ENCODE peak calls at places on chromosomes 4 and X, in seven cellular contexts. C is heart right ventricle, J is right atrium auricular region, W is lower leg skin, P is GM12878, L is neural progenitor cell, U is cardiac muscle cell. S is an unnamed sample.

GRCh38 chr4:76028242-76028859 is 5.1 kb upstream of the CXCL10 start:
- DNase-seq in C (no peak), J (no peak), W (no peak), P (no peak), L (no peak), U (peak; percentile 46), S (no peak)

GRCh38 chr4:158450741-158451140 is 70.9 kb upstream of the RXFP1 start:
- DNase-seq in C (no peak), J (no peak), W (no peak), P (no peak), L (no peak), U (no peak), S (no peak)

GRCh38 chrX:124010157-124010556 is 48.7 kb downstream of the STAG2 start:
- DNase-seq in C (no peak), J (no peak), W (no peak), P (no peak), L (no peak), U (no peak), S (peak; percentile 13)

GRCh38 chr4:169619518-169619957 is 840 bp upstream of the CLCN3 start:
- DNase-seq in C (peak; percentile 36), J (no peak), W (no peak), P (no peak), L (peak; percentile 44), U (peak; percentile 56), S (peak; percentile 79)

GRCh38 chrX:15838017-15838416 is 16.6 kb downstream of the AP1S2 start:
- DNase-seq in C (no peak), J (no peak), W (no peak), P (no peak), L (peak; percentile 39), U (no peak), S (peak; percentile 11)

GRCh38 chrX:132685276-132685675 is 196.4 kb upstream of the MBNL3 start:
- DNase-seq in C (no peak), J (no peak), W (no peak), P (no peak), L (no peak), U (no peak), S (no peak)

GRCh38 chrX:12174358-12174757 is 36.1 kb downstream of the FRMPD4 start:
- DNase-seq in C (no peak), J (no peak), W (no peak), P (no peak), L (no peak), U (no peak), S (no peak)

GRCh38 chr4:155578726-155579385 is 87.8 kb upstream of the GUCY1A1 start:
- DNase-seq in C (no peak), J (no peak), W (no peak), P (no peak), L (no peak), U (peak; percentile 58), S (no peak)

GRCh38 chr4:102959503-102959902 is 60.0 kb downstream of the SLC9B1 start:
- DNase-seq in C (peak; percentile 10), J (no peak), W (no peak), P (no peak), L (no peak), U (no peak), S (no peak)

GRCh38 chr4:60962286-60962685 is 237.8 kb upstream of the ADGRL3 start:
- DNase-seq in C (no peak), J (no peak), W (no peak), P (no peak), L (no peak), U (no peak), S (no peak)

GRCh38 chr4:54103190-54103574 is 3.2 kb downstream of the GSX2 start:
- DNase-seq in C (no peak), J (no peak), W (no peak), P (no peak), L (peak; percentile 72), U (peak; percentile 42), S (no peak)
- H3K4me3 ChIP-seq in C (no peak overlapping the region), J (peak overlapping the region; percentile 36), W (no peak overlapping the region), P (no peak overlapping the region), L (peak overlapping the region; percentile 39), U (peak overlapping the region; percentile 19), S (no peak overlapping the region)

GRCh38 chr4:185839204-185839712 is 27.3 kb upstream of the SORBS2 start:
- DNase-seq in C (peak; percentile 56), J (no peak), W (no peak), P (no peak), L (peak; percentile 77), U (peak; percentile 97), S (peak; percentile 9)
- H3K4me3 ChIP-seq in C (no peak overlapping the region), J (no peak overlapping the region), W (no peak overlapping the region), P (no peak overlapping the region), L (no peak overlapping the region), U (no peak overlapping the region), S (no peak overlapping the region)

GRCh38 chr4:125594203-125594602 is 279.4 kb downstream of the FAT4 start:
- DNase-seq in C (no peak), J (no peak), W (no peak), P (no peak), L (no peak), U (no peak), S (no peak)
- H3K4me3 ChIP-seq in C (no peak overlapping the region), J (no peak overlapping the region), W (no peak overlapping the region), P (no peak overlapping the region), L (no peak overlapping the region), U (no peak overlapping the region), S (no peak overlapping the region)

DNA sequence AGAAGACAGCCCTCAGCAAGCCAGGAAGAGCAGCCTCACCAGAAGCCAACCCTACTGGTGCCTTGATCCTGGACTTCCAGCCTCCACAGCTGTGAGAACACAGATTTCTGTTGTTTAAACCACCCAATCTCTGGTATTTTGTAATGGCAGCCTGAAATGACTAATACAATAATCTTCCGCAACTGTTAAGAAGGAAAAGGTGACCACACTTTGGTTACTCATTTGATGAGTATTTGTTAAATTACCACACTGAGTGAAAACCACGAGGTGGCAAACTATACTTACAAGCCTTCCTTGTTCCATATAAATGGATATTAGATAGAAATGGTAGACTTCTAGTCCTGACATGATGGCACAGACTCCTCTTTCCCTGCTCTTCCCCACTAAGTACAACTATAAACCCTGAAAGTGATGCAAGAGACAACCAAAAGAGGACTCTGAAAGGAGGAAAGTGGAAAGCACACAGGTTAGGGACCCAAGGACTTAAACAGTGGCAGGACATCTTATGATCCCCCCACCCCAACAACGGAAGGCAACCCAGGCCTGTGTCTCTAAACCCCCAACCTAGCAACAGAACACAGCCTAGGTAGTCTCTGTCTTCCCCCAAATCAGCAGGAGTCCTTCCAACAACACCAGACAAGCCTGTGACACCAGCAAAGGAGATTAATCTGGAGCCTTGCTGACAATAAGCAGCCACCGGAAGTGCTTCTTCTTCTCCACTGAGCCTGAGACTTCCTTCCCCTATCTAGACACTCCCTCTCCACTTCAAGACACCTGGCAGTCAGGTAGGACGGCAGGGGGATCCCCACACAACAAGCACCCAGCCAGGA is 12.3 kb downstream of the ZNF182 start:
- DNase-seq in C (no peak), J (no peak), W (no peak), P (no peak), L (no peak), U (peak; percentile 67), S (no peak)
- H3K4me3 ChIP-seq in C (no peak overlapping the region), J (no peak overlapping the region), W (no peak overlapping the region), P (no peak overlapping the region), L (no peak overlapping the region), U (no peak overlapping the region), S (no peak overlapping the region)

GRCh38 chr4:118353452-118353851 is 649 bp upstream of the PRSS12 start:
- DNase-seq in C (no peak), J (no peak), W (no peak), P (no peak), L (peak; percentile 54), U (no peak), S (no peak)

GRCh38 chr4:118350961-118351360 is 1.8 kb downstream of the PRSS12 start:
- DNase-seq in C (no peak), J (no peak), W (no peak), P (no peak), L (no peak), U (no peak), S (no peak)

GRCh38 chr4:118354913-118355312 is 2.1 kb upstream of the PRSS12 start:
- DNase-seq in C (no peak), J (no peak), W (no peak), P (no peak), L (no peak), U (no peak), S (no peak)

GRCh38 chr4:118351851-118352827 is 664 bp downstream of the PRSS12 start:
- DNase-seq in C (no peak), J (no peak), W (peak; percentile 88), P (no peak), L (peak; percentile 63), U (no peak), S (peak; percentile 33)

DNA sequence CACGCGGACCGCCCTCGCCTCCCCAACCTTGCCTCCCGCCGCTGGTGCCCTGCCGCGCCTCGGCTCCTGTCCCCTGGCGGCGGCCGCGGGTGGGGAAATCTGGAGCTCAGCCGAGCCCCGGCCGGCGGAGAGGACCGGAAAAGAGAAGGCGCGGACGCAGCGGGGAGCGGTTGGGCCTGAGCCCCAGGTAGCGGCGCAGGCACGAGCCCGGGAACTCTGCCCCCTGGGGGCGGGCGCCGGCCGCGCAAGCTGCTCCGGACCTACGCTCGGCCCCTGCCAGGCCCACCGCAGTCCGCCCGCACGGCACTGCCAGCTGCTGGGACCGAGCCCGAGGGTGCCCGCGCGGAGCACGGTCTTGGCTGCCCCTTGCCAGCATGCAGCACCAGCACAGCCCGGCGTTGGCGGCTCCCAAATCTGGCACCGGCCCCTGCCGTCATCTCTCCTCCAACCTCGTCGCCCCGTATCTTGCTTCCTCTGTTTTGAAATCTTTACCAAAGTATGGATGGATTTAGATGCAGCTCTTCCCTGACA is at the start of gene PRSS12:
- DNase-seq in C (peak; percentile 10), J (no peak), W (peak; percentile 95), P (no peak), L (peak; percentile 87), U (peak; percentile 56), S (peak; percentile 78)
- H3K4me3 ChIP-seq in C (peak within 1 kb of the TSS; percentile 52), J (peak within 1 kb of the TSS; percentile 48), W (peak within 1 kb of the TSS; percentile 31), P (no peak within 1 kb of the TSS), L (peak within 1 kb of the TSS; percentile 53), U (peak within 1 kb of the TSS; percentile 45), S (peak within 1 kb of the TSS; percentile 8)

DNA sequence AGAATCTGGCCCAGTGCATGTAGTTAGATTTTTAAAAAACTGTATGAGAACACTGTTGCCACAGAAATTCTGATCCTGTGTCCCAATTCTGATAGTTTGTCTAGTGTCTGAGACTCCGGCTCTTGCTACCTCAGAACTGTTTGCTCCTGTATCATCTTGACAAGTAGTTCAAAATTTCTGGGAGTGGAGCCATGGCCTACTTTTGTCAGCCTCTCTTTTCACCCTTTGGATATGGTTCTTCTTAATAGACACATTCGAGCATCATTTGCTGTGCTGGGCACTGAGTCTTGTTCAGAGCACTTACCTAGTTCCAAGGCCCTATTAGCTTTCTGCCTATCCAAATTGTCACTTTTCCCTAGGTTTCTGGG is 46.9 kb downstream of the ATP10D start:
- DNase-seq in C (no peak), J (no peak), W (no peak), P (no peak), L (no peak), U (no peak), S (no peak)
- H3K4me3 ChIP-seq in C (no peak overlapping the region), J (no peak overlapping the region), W (no peak overlapping the region), P (no peak overlapping the region), L (no peak overlapping the region), U (no peak overlapping the region), S (no peak overlapping the region)

S was measured in GM12865.